ENCODE peak calls at places on chromosomes 4 and X, in eight cellular contexts. N is GM20000; D is hypothalamus; E is bronchial epithelial cell; L is stimulated activated CD4-positive, alpha-beta T cell treated with anti-CD3 and anti-CD28 coated beads, Interleukin-4, amount 100 ng/mL, for 1 hour; J is activated T-helper 1 cell treated with Interleukin-2 at 50 U/mL for 16 hours; H is NCI-H1105 treated with DMSO at 0.1 percent for 48 hours; T is KG1. O is an unnamed sample.
A peak's percentile ranks its signal among the peaks of the same experiment; 100 is the strongest.

GRCh38 chr4:4714330-4714729 is 145.1 kb upstream of the MSX1 start:
- DNase-seq in H (no peak), T (no peak), J (no peak), D (no peak), N (no peak), L (no peak), E (no peak), O (no peak)

GRCh38 chrX:40434947-40435346 is 145.8 kb upstream of the ATP6AP2 start:
- DNase-seq in H (peak; percentile 75), D (peak; percentile 46), E (no peak), N (no peak), L (no peak), J (no peak), T (no peak), O (no peak)

GRCh38 chr4:38088321-38088720 is 128.1 kb downstream of the PTTG2 start:
- DNase-seq in H (no peak), J (no peak), T (no peak), D (no peak), N (no peak), L (no peak), E (no peak), O (no peak)

GRCh38 chr4:149549911-149550310 is 265.7 kb downstream of the IQCM start:
- DNase-seq in L (no peak), D (no peak), H (no peak), J (no peak), N (no peak), E (peak; percentile 29), T (no peak), O (no peak)

GRCh38 chrX:22164770-22165388 is 107.8 kb upstream of the CBLL2 start:
- DNase-seq in T (no peak), D (no peak), H (no peak), N (no peak), L (no peak), J (no peak), E (peak; percentile 65), O (no peak)

GRCh38 chrX:70033348-70033747 is 16.4 kb downstream of the AWAT2 start:
- DNase-seq in N (peak; percentile 26), H (peak; percentile 3), J (no peak), L (peak; percentile 9), D (peak; percentile 0), T (no peak), E (no peak), O (no peak)

GRCh38 chr4:115353370-115353769 is 239.9 kb upstream of the NDST4 start:
- DNase-seq in N (no peak), H (no peak), T (no peak), D (no peak), L (no peak), E (no peak), J (no peak), O (no peak)

GRCh38 chr4:82583897-82584604 is 22.3 kb upstream of the TMEM150C start:
- DNase-seq in J (no peak), E (no peak), D (no peak), H (no peak), N (no peak), L (no peak), T (no peak), O (no peak)

GRCh38 chr4:113686950-113687718 is 74.4 kb downstream of the CAMK2D start:
- DNase-seq in D (no peak), E (no peak), L (no peak), T (no peak), N (no peak), H (no peak), J (no peak), O (no peak)

GRCh38 chr4:119962631-119963030 is 104.0 kb downstream of the MAD2L1 start:
- DNase-seq in L (no peak), H (no peak), T (no peak), E (peak; percentile 2), D (no peak), J (no peak), N (no peak), O (no peak)

GRCh38 chr4:124940387-124940786 is 227.9 kb upstream of the ANKRD50 start:
- DNase-seq in D (no peak), J (no peak), N (no peak), H (no peak), E (peak; percentile 97), T (no peak), L (no peak), O (no peak)

GRCh38 chrX:39260965-39261364 is 459.7 kb downstream of the MID1IP1 start:
- DNase-seq in J (no peak), H (no peak), E (peak; percentile 74), N (no peak), D (no peak), T (no peak), L (no peak), O (no peak)

GRCh38 chr4:163694385-163694784 is 199.9 kb downstream of the TMA16 start:
- DNase-seq in L (no peak), E (peak; percentile 62), H (no peak), T (no peak), N (no peak), J (no peak), D (no peak), O (no peak)

GRCh38 chrX:1248381-1249061 is 20.1 kb upstream of the CSF2RA start:
- DNase-seq in T (no peak), L (peak; percentile 32), E (no peak), N (peak; percentile 49), D (no peak), J (no peak), H (no peak), O (no peak)

GRCh38 chr4:186192068-186192751 is 843 bp downstream of the CYP4V2 start:
- DNase-seq in T (no peak), L (peak; percentile 36), E (peak; percentile 33), D (peak; percentile 54), J (peak; percentile 13), N (peak; percentile 45), H (peak; percentile 18), O (no peak)

GRCh38 chr4:22385615-22386014 is 130.3 kb downstream of the ADGRA3 start:
- DNase-seq in E (peak; percentile 87), T (no peak), N (no peak), D (no peak), J (no peak), L (no peak), H (no peak), O (no peak)

GRCh38 chr4:157271166-157271869 is 50.8 kb downstream of the GRIA2 start:
- DNase-seq in H (no peak), J (no peak), L (no peak), T (no peak), E (no peak), D (no peak), N (no peak), O (no peak)

GRCh38 chr4:52911684-52912294 is 49.7 kb downstream of the RASL11B start:
- DNase-seq in H (peak; percentile 51), J (peak; percentile 19), T (peak; percentile 30), L (peak; percentile 63), N (peak; percentile 63), E (peak; percentile 76), D (peak; percentile 55), O (peak; percentile 20)

GRCh38 chrX:107691024-107691448 is 62.7 kb downstream of the PRPS1 start:
- DNase-seq in N (no peak), L (no peak), J (no peak), D (no peak), H (no peak), T (no peak), E (no peak), O (no peak)

GRCh38 chrX:1649623-1650022 is 34.8 kb downstream of the ASMT start:
- DNase-seq in H (no peak), N (no peak), T (no peak), D (no peak), J (no peak), L (no peak), E (no peak), O (no peak)

GRCh38 chr4:17492058-17492741 is 19.7 kb downstream of the QDPR start:
- DNase-seq in T (no peak), N (no peak), J (no peak), L (no peak), E (no peak), H (peak; percentile 65), D (no peak), O (no peak)

GRCh38 chrX:125439194-125439849 is 119.7 kb downstream of the TEX13C start:
- DNase-seq in T (no peak), J (no peak), L (no peak), D (no peak), E (no peak), N (no peak), H (no peak), O (no peak)

GRCh38 chr4:1808396-1808795 is 15.3 kb downstream of the FGFR3 start:
- DNase-seq in H (no peak), T (no peak), D (no peak), N (no peak), L (no peak), J (no peak), E (no peak), O (no peak)

GRCh38 chr4:127370495-127371069 is 262.2 kb upstream of the INTU start:
- DNase-seq in H (no peak), J (no peak), N (no peak), L (no peak), T (no peak), D (no peak), E (no peak), O (no peak)

GRCh38 chr4:10584042-10584441 is 100.5 kb downstream of the CLNK start:
- DNase-seq in T (no peak), H (no peak), L (no peak), N (peak; percentile 55), D (no peak), J (no peak), E (peak; percentile 70), O (no peak)

GRCh38 chrX:13923845-13924244 is 105.8 kb downstream of the GEMIN8 start:
- DNase-seq in N (no peak), D (no peak), T (no peak), J (no peak), E (peak; percentile 76), L (no peak), H (no peak), O (no peak)

GRCh38 chr4:39469429-39470077 is 10.7 kb downstream of the LIAS start:
- DNase-seq in D (peak; percentile 20), N (peak; percentile 69), T (peak; percentile 45), J (no peak), E (peak; percentile 72), H (peak; percentile 79), L (no peak), O (peak; percentile 69)

GRCh38 chrX:150548684-150549083 is 19.7 kb upstream of the MTM1 start:
- DNase-seq in E (peak; percentile 60), J (no peak), T (no peak), N (no peak), D (no peak), L (no peak), H (no peak), O (no peak)

GRCh38 chr4:17650404-17650803 is 36.0 kb downstream of the MED28 start:
- DNase-seq in L (no peak), N (no peak), J (no peak), T (no peak), E (no peak), H (no peak), D (no peak), O (no peak)

GRCh38 chr4:118955515-118955914 is 66.9 kb downstream of the SYNPO2 start:
- DNase-seq in T (no peak), J (no peak), N (no peak), E (no peak), D (no peak), H (no peak), L (no peak), O (no peak)

GRCh38 chrX:153649178-153649914 is 2.3 kb downstream of the DUSP9 start:
- DNase-seq in J (no peak), L (peak; percentile 36), D (no peak), H (peak; percentile 37), E (no peak), T (no peak), N (peak; percentile 87), O (no peak)